ENCODE peak calls at places on chromosomes 12 and 14, in four cellular contexts. B is left cardiac atrium; P is H9; W is activated T-helper 1 cell treated with anti-CD3 and anti-CD28 coated beads, Interleukin-12 subunit alpha, Interleukin-12 subunit beta, Interleukin-2, Interleukin-4 antibody, amounts not matched to agents 30 ng/mL and 10 ng/mL and 1 ng/mL, durations not matched to agents 14 hours and 24 hours and 36 hours. K is an unnamed sample.

GRCh38 chr12:42557586-42558172 is 31.9 kb downstream of the PRICKLE1 start:
- DNase-seq in B (no peak), P (no peak), W (no peak), K (no peak)

GRCh38 chr12:132710062-132710421 is 600 bp upstream of the PGAM5 start:
- DNase-seq in B (no peak), P (no peak), W (peak), K (no peak)

GRCh38 chr12:28950049-28950448 is 199.0 kb upstream of the FAR2 start:
- DNase-seq in W (no peak), B (no peak), P (no peak), K (no peak)

GRCh38 chr12:43290836-43291235 is 261.2 kb downstream of the ADAMTS20 start:
- DNase-seq in B (no peak), W (no peak), P (no peak), K (no peak)

GRCh38 chr12:101110856-101111255 is 99.2 kb downstream of the SLC5A8 start:
- DNase-seq in B (no peak), P (no peak), W (no peak), K (no peak)

GRCh38 chr12:72296389-72296788 is 24.2 kb downstream of the TRHDE start:
- DNase-seq in P (no peak), W (no peak), B (no peak), K (no peak)

GRCh38 chr12:11834104-11834812 is 184.8 kb downstream of the ETV6 start:
- DNase-seq in B (no peak), P (peak), W (no peak), K (no peak)

GRCh38 chr14:87133073-87133815 is 859.7 kb downstream of the GALC start:
- DNase-seq in B (no peak), W (no peak), P (no peak), K (no peak)

GRCh38 chr14:61561657-61562276 is 133.5 kb upstream of the HIF1A start:
- DNase-seq in B (peak), P (peak), W (no peak), K (peak)

GRCh38 chr14:56173360-56173922 is 55.2 kb downstream of the PELI2 start:
- DNase-seq in P (no peak), B (no peak), W (no peak), K (no peak)

GRCh38 chr12:87779016-87779415 is 250.2 kb downstream of the C12orf50 start:
- DNase-seq in W (no peak), B (no peak), P (no peak), K (no peak)

GRCh38 chr14:97354119-97354722 is 557.0 kb downstream of the VRK1 start:
- DNase-seq in P (no peak), B (no peak), W (no peak), K (no peak)

GRCh38 chr14:41137741-41138140 is 468.9 kb upstream of the LRFN5 start:
- DNase-seq in W (no peak), P (no peak), B (no peak), K (no peak)

GRCh38 chr12:90854136-90854689 is 100.8 kb downstream of the CCER1 start:
- DNase-seq in P (no peak), W (no peak), B (no peak), K (no peak)

GRCh38 chr12:65695077-65695865 is 129.0 kb upstream of the HMGA2 start:
- DNase-seq in W (no peak), P (no peak), B (peak), K (no peak)

GRCh38 chr14:91363776-91364523 is 53.7 kb downstream of the CCDC88C start:
- DNase-seq in W (no peak), B (no peak), P (no peak), K (no peak)

GRCh38 chr14:95340201-95340697 is 20.5 kb upstream of the CLMN start:
- DNase-seq in P (no peak), B (no peak), W (no peak), K (no peak)

GRCh38 chr14:91830777-91831176 is 36.6 kb downstream of the TC2N start:
- DNase-seq in P (peak), B (no peak), W (no peak), K (no peak)

GRCh38 chr14:56949828-56950227 is 139.5 kb upstream of the OTX2 start:
- DNase-seq in B (no peak), W (no peak), P (no peak), K (no peak)

GRCh38 chr12:82415402-82415801 is 57.1 kb downstream of the METTL25 start:
- DNase-seq in P (no peak), W (no peak), B (no peak), K (no peak)

GRCh38 chr12:117850048-117850447 is 118.7 kb downstream of the KSR2 start:
- DNase-seq in W (no peak), B (no peak), P (peak), K (no peak)

GRCh38 chr12:131220007-131220685 is 266.4 kb downstream of the ADGRD1 start:
- DNase-seq in W (no peak), P (no peak), B (no peak), K (no peak)

GRCh38 chr14:82180057-82180620 is 646.5 kb upstream of the SEL1L start:
- DNase-seq in P (no peak), W (no peak), B (no peak), K (no peak)

GRCh38 chr12:89947437-89948265 is 239.0 kb upstream of the ATP2B1 start:
- DNase-seq in W (no peak), B (no peak), P (no peak), K (no peak)